ENCODE peak calls at places on chromosomes 3 and 15, in four cellular contexts. One of them, this sample, is unnamed.

GRCh38 chr3:11717768-11718581 is 74.3 kb upstream of the VGLL4 start:
- DNase-seq in heart left ventricle: no peak
- DNase-seq in IMR-90: peak; percentile 46
- DNase-seq in suprapubic skin: no peak
- DNase-seq in this sample: no peak

GRCh38 chr3:66425566-66425965 is 75.3 kb downstream of the LRIG1 start:
- DNase-seq in heart left ventricle: no peak
- DNase-seq in IMR-90: no peak
- DNase-seq in suprapubic skin: no peak
- DNase-seq in this sample: no peak

GRCh38 chr3:183475019-183475418 is 46.6 kb upstream of the MCF2L2 start:
- DNase-seq in heart left ventricle: no peak
- DNase-seq in IMR-90: no peak
- DNase-seq in suprapubic skin: no peak
- DNase-seq in this sample: no peak

GRCh38 chr3:25820816-25821486 is 31.1 kb downstream of the OXSM start:
- DNase-seq in heart left ventricle: no peak
- DNase-seq in IMR-90: no peak
- DNase-seq in suprapubic skin: no peak
- DNase-seq in this sample: no peak

GRCh38 chr3:65303431-65303830 is 615.6 kb upstream of the ADAMTS9 start:
- DNase-seq in heart left ventricle: no peak
- DNase-seq in IMR-90: no peak
- DNase-seq in suprapubic skin: no peak
- DNase-seq in this sample: no peak

GRCh38 chr15:90300988-90301715 is 35.7 kb downstream of the NGRN start:
- DNase-seq in heart left ventricle: peak; percentile 77
- DNase-seq in IMR-90: peak; percentile 25
- DNase-seq in suprapubic skin: no peak
- DNase-seq in this sample: peak; percentile 46

GRCh38 chr3:3145831-3146230 is 19.1 kb downstream of the TRNT1 start:
- DNase-seq in heart left ventricle: no peak
- DNase-seq in IMR-90: peak; percentile 64
- DNase-seq in suprapubic skin: no peak
- DNase-seq in this sample: no peak

GRCh38 chr3:45974686-45975085 is 20.9 kb downstream of the FYCO1 start:
- DNase-seq in heart left ventricle: no peak
- DNase-seq in IMR-90: no peak
- DNase-seq in suprapubic skin: no peak
- DNase-seq in this sample: no peak

GRCh38 chr3:155286745-155287144 is 6.7 kb downstream of the STRIT1 start:
- DNase-seq in heart left ventricle: no peak
- DNase-seq in IMR-90: peak; percentile 38
- DNase-seq in suprapubic skin: no peak
- DNase-seq in this sample: no peak

GRCh38 chr3:101824691-101825090 is 24.6 kb upstream of the NFKBIZ start:
- DNase-seq in heart left ventricle: no peak
- DNase-seq in IMR-90: no peak
- DNase-seq in suprapubic skin: no peak
- DNase-seq in this sample: no peak

GRCh38 chr15:61404567-61404966 is 175.5 kb upstream of the RORA start:
- DNase-seq in heart left ventricle: no peak
- DNase-seq in IMR-90: no peak
- DNase-seq in suprapubic skin: no peak
- DNase-seq in this sample: no peak

GRCh38 chr3:45499529-45499928 is 95.0 kb upstream of the LIMD1 start:
- DNase-seq in heart left ventricle: no peak
- DNase-seq in IMR-90: peak; percentile 66
- DNase-seq in suprapubic skin: no peak
- DNase-seq in this sample: no peak

GRCh38 chr15:53830707-53831386 is 71.4 kb upstream of the WDR72 start:
- DNase-seq in heart left ventricle: no peak
- DNase-seq in IMR-90: no peak
- DNase-seq in suprapubic skin: no peak
- DNase-seq in this sample: no peak

GRCh38 chr15:40392986-40393948 is 10.7 kb downstream of the KNSTRN start:
- DNase-seq in heart left ventricle: no peak
- DNase-seq in IMR-90: peak; percentile 65
- DNase-seq in suprapubic skin: no peak
- DNase-seq in this sample: no peak

GRCh38 chr3:121231872-121232271 is 313.9 kb downstream of the POLQ start:
- DNase-seq in heart left ventricle: no peak
- DNase-seq in IMR-90: no peak
- DNase-seq in suprapubic skin: no peak
- DNase-seq in this sample: no peak

GRCh38 chr3:131912255-131912654 is 122.6 kb downstream of the CPNE4 start:
- DNase-seq in heart left ventricle: no peak
- DNase-seq in IMR-90: no peak
- DNase-seq in suprapubic skin: no peak
- DNase-seq in this sample: no peak

GRCh38 chr15:72135719-72136118 is 17.5 kb downstream of the SENP8 start:
- DNase-seq in heart left ventricle: no peak
- DNase-seq in IMR-90: peak; percentile 29
- DNase-seq in suprapubic skin: no peak
- DNase-seq in this sample: no peak

GRCh38 chr3:138066383-138066782 is 49.0 kb downstream of the DZIP1L start:
- DNase-seq in heart left ventricle: no peak
- DNase-seq in IMR-90: no peak
- DNase-seq in suprapubic skin: no peak
- DNase-seq in this sample: no peak

GRCh38 chr3:124352143-124352528 is 360.2 kb upstream of the ROPN1 start:
- DNase-seq in heart left ventricle: no peak
- DNase-seq in IMR-90: no peak
- DNase-seq in suprapubic skin: no peak
- DNase-seq in this sample: no peak

GRCh38 chr3:177195242-177195940 is 1.9 kb downstream of the TBL1XR1 start:
- DNase-seq in heart left ventricle: no peak
- DNase-seq in IMR-90: no peak
- DNase-seq in suprapubic skin: no peak
- DNase-seq in this sample: no peak

GRCh38 chr3:64143399-64144130 is 81.7 kb downstream of the PRICKLE2 start:
- DNase-seq in heart left ventricle: no peak
- DNase-seq in IMR-90: peak; percentile 75
- DNase-seq in suprapubic skin: no peak
- DNase-seq in this sample: no peak

GRCh38 chr3:106485802-106486201 is 617.0 kb upstream of the CBLB start:
- DNase-seq in heart left ventricle: no peak
- DNase-seq in IMR-90: no peak
- DNase-seq in suprapubic skin: no peak
- DNase-seq in this sample: no peak

GRCh38 chr3:30933478-30934207 is 39.2 kb upstream of the GADL1 start:
- DNase-seq in heart left ventricle: no peak
- DNase-seq in IMR-90: no peak
- DNase-seq in suprapubic skin: no peak
- DNase-seq in this sample: no peak

GRCh38 chr3:114308830-114309229 is 15.0 kb downstream of the TIGIT start:
- DNase-seq in heart left ventricle: no peak
- DNase-seq in IMR-90: no peak
- DNase-seq in suprapubic skin: no peak
- DNase-seq in this sample: no peak

GRCh38 chr15:88187195-88187594 is 69.3 kb downstream of the NTRK3 start:
- DNase-seq in heart left ventricle: no peak
- DNase-seq in IMR-90: no peak
- DNase-seq in suprapubic skin: no peak
- DNase-seq in this sample: no peak

GRCh38 chr3:173957646-173958045 is 560.1 kb downstream of the NLGN1 start:
- DNase-seq in heart left ventricle: no peak
- DNase-seq in IMR-90: no peak
- DNase-seq in suprapubic skin: no peak
- DNase-seq in this sample: no peak

GRCh38 chr3:195888981-195889842 is 19.1 kb downstream of the TNK2 start:
- DNase-seq in heart left ventricle: peak; percentile 5
- DNase-seq in IMR-90: no peak
- DNase-seq in suprapubic skin: no peak
- DNase-seq in this sample: no peak

GRCh38 chr3:119819806-119820205 is 37.9 kb downstream of the NR1I2 start:
- DNase-seq in heart left ventricle: no peak
- DNase-seq in IMR-90: peak; percentile 6
- DNase-seq in suprapubic skin: no peak
- DNase-seq in this sample: no peak

GRCh38 chr15:41043276-41043675 is 72.8 kb downstream of the INO80 start:
- DNase-seq in heart left ventricle: no peak
- DNase-seq in IMR-90: peak; percentile 67
- DNase-seq in suprapubic skin: no peak
- DNase-seq in this sample: no peak

GRCh38 chr3:28328188-28329151 is 20.1 kb upstream of the ZCWPW2 start:
- DNase-seq in heart left ventricle: no peak
- DNase-seq in IMR-90: peak; percentile 33
- DNase-seq in suprapubic skin: no peak
- DNase-seq in this sample: no peak

GRCh38 chr15:49225572-49226281 is 55.7 kb downstream of the GALK2 start:
- DNase-seq in heart left ventricle: no peak
- DNase-seq in IMR-90: peak; percentile 60
- DNase-seq in suprapubic skin: no peak
- DNase-seq in this sample: no peak

GRCh38 chr3:13141183-13141582 is 68.0 kb upstream of the IQSEC1 start:
- DNase-seq in heart left ventricle: no peak
- DNase-seq in IMR-90: no peak
- DNase-seq in suprapubic skin: peak; percentile 11
- DNase-seq in this sample: no peak

GRCh38 chr15:25208735-25209134 is 230.1 kb downstream of the UBE3A start:
- DNase-seq in heart left ventricle: no peak
- DNase-seq in IMR-90: no peak
- DNase-seq in suprapubic skin: no peak
- DNase-seq in this sample: no peak

GRCh38 chr3:134378384-134378783 is 4.1 kb upstream of the AMOTL2 start:
- DNase-seq in heart left ventricle: peak; percentile 74
- DNase-seq in IMR-90: no peak
- DNase-seq in suprapubic skin: peak; percentile 51
- DNase-seq in this sample: no peak

GRCh38 chr3:142009029-142009428 is 132.6 kb downstream of the ATP1B3 start:
- DNase-seq in heart left ventricle: no peak
- DNase-seq in IMR-90: no peak
- DNase-seq in suprapubic skin: no peak
- DNase-seq in this sample: no peak

GRCh38 chr3:168574455-168575158 is 478.9 kb upstream of the GOLIM4 start:
- DNase-seq in heart left ventricle: no peak
- DNase-seq in IMR-90: no peak
- DNase-seq in suprapubic skin: no peak
- DNase-seq in this sample: no peak

GRCh38 chr3:151864423-151865101 is 8.9 kb upstream of the SUCNR1 start:
- DNase-seq in heart left ventricle: no peak
- DNase-seq in IMR-90: peak; percentile 85
- DNase-seq in suprapubic skin: no peak
- DNase-seq in this sample: no peak

GRCh38 chr3:32399030-32399620 is 7.5 kb downstream of the CMTM7 start:
- DNase-seq in heart left ventricle: no peak
- DNase-seq in IMR-90: peak; percentile 60
- DNase-seq in suprapubic skin: no peak
- DNase-seq in this sample: no peak

GRCh38 chr3:101091489-101091888 is 98.3 kb upstream of the ABI3BP start:
- DNase-seq in heart left ventricle: no peak
- DNase-seq in IMR-90: peak; percentile 67
- DNase-seq in suprapubic skin: no peak
- DNase-seq in this sample: no peak

GRCh38 chr3:126854666-126855065 is 128.2 kb upstream of the PLXNA1 start:
- DNase-seq in heart left ventricle: no peak
- DNase-seq in IMR-90: no peak
- DNase-seq in suprapubic skin: no peak
- DNase-seq in this sample: no peak
- H3K4me1 ChIP-seq in heart left ventricle: peaks cover 16% of the 10 kb centered on the region
- H3K4me1 ChIP-seq in IMR-90: peaks cover 15% of the 10 kb centered on the region
- H3K4me1 ChIP-seq in suprapubic skin: no peaks in the 10 kb centered on the region
- H3K4me1 ChIP-seq in this sample: no peaks in the 10 kb centered on the region

GRCh38 chr3:42159706-42160472 is 68.7 kb downstream of the TRAK1 start:
- DNase-seq in heart left ventricle: peak; percentile 49
- DNase-seq in IMR-90: no peak
- DNase-seq in suprapubic skin: peak; percentile 72
- DNase-seq in this sample: peak; percentile 13
- TF ChIP-seq POLR2A in heart left ventricle: no peak
- TF ChIP-seq POLR2A in IMR-90: no peak
- TF ChIP-seq POLR2A in suprapubic skin: no peak
- TF ChIP-seq POLR2A in this sample: no peak

GRCh38 chr3:71991051-71991450 is 206.1 kb upstream of the PROK2 start:
- DNase-seq in heart left ventricle: no peak
- DNase-seq in IMR-90: peak; percentile 10
- DNase-seq in suprapubic skin: no peak
- DNase-seq in this sample: no peak
- H3K27me3 ChIP-seq in heart left ventricle: no peaks in the 10 kb centered on the region
- H3K27me3 ChIP-seq in IMR-90: no peaks in the 10 kb centered on the region
- H3K27me3 ChIP-seq in suprapubic skin: no peaks in the 10 kb centered on the region
- H3K27me3 ChIP-seq in this sample: no peaks in the 10 kb centered on the region

GRCh38 chr3:191119415-191120295 is 79.4 kb upstream of the OSTN start:
- DNase-seq in heart left ventricle: no peak
- DNase-seq in IMR-90: no peak
- DNase-seq in suprapubic skin: no peak
- DNase-seq in this sample: no peak
- H3K4me1 ChIP-seq in heart left ventricle: no peaks in the 10 kb centered on the region
- H3K4me1 ChIP-seq in IMR-90: no peaks in the 10 kb centered on the region
- H3K4me1 ChIP-seq in suprapubic skin: no peaks in the 10 kb centered on the region
- H3K4me1 ChIP-seq in this sample: no peaks in the 10 kb centered on the region

DNA sequence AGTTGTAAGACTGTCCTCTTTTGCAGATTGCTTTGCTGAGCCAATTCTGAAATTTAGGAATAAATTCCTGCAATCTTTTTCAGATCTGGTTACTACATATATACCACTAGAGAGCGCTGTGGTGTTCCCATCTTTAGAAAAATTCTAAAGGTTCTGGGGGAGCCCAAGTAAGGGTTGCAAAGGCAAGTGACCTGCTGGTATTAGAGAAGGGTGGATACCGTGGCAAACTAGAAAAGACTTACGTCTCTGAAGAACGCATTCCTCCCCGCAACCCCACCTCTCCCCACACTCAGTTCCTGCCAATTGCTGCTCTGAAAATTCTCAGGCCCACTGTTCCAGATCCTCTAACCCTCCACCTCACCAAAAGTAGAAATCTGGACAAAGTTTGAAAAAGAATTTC is 48.5 kb downstream of the EFHB start:
- DNase-seq in heart left ventricle: no peak
- DNase-seq in IMR-90: peak; percentile 41
- DNase-seq in suprapubic skin: no peak
- DNase-seq in this sample: no peak
- TF ChIP-seq POLR2A in heart left ventricle: no peak
- TF ChIP-seq POLR2A in IMR-90: no peak
- TF ChIP-seq POLR2A in suprapubic skin: no peak
- TF ChIP-seq POLR2A in this sample: no peak

GRCh38 chr3:54122802-54123537 is 618 bp downstream of the CACNA2D3 start:
- DNase-seq in heart left ventricle: no peak
- DNase-seq in IMR-90: no peak
- DNase-seq in suprapubic skin: no peak
- DNase-seq in this sample: no peak
- H3K27me3 ChIP-seq in heart left ventricle: peaks cover 60% of the 10 kb centered on the region
- H3K27me3 ChIP-seq in IMR-90: peaks cover 33% of the 10 kb centered on the region
- H3K27me3 ChIP-seq in suprapubic skin: peaks cover 67% of the 10 kb centered on the region
- H3K27me3 ChIP-seq in this sample: peaks cover 37% of the 10 kb centered on the region

GRCh38 chr3:50633233-50633795 is 16.4 kb downstream of the MAPKAPK3 start:
- DNase-seq in heart left ventricle: no peak
- DNase-seq in IMR-90: no peak
- DNase-seq in suprapubic skin: no peak
- DNase-seq in this sample: no peak
- H3K4me1 ChIP-seq in heart left ventricle: peaks cover 88% of the 10 kb centered on the region
- H3K4me1 ChIP-seq in IMR-90: no peaks in the 10 kb centered on the region
- H3K4me1 ChIP-seq in suprapubic skin: peaks cover 43% of the 10 kb centered on the region
- H3K4me1 ChIP-seq in this sample: peaks cover 17% of the 10 kb centered on the region

This sample was measured in tibial nerve.